ENCODE peak calls at places on chromosome 18, in seven cellular contexts. A is GM12878, T is HepG2, F is stomach, U is tibial nerve, N is sigmoid colon, J is K562. Q is an unnamed sample. For H3K36me3, the result is how much of the 10 kb centered on the place peaks cover.

GRCh38 chr18:79302120-79302519 is 93.6 kb upstream of the NFATC1 start:
- DNase-seq in A (no peak), T (no peak), F (no peak), U (no peak), N (no peak), J (no peak), Q (no peak)

GRCh38 chr18:27184115-27185024 is 738 bp downstream of the CHST9 start:
- DNase-seq in A (no peak), T (no peak), F (no peak), U (no peak), N (no peak), J (no peak), Q (no peak)

GRCh38 chr18:3869848-3870247 is 419.9 kb downstream of the TGIF1 start:
- DNase-seq in A (no peak), T (peak), F (no peak), U (no peak), N (no peak), J (peak), Q (no peak)

GRCh38 chr18:28127763-28128737 is 48.9 kb downstream of the CDH2 start:
- DNase-seq in A (no peak), T (peak), F (no peak), U (no peak), N (no peak), J (no peak), Q (no peak)

GRCh38 chr18:63970803-63971191 is 916 bp downstream of the SERPINB8 start:
- DNase-seq in A (no peak), T (no peak), F (no peak), U (peak), N (peak), J (no peak), Q (peak)

GRCh38 chr18:62784966-62785413 is 69.6 kb downstream of the PHLPP1 start:
- DNase-seq in A (no peak), T (no peak), F (no peak), U (no peak), N (peak), J (no peak), Q (peak)

GRCh38 chr18:44599409-44599808 is 81.3 kb upstream of the SETBP1 start:
- DNase-seq in A (no peak), T (no peak), F (no peak), U (no peak), N (no peak), J (no peak), Q (peak)

GRCh38 chr18:46335551-46336059 is 231.4 kb downstream of the HAUS1 start:
- DNase-seq in A (no peak), T (no peak), F (no peak), U (no peak), N (peak), J (no peak), Q (no peak)

GRCh38 chr18:34659579-34660517 is 50.2 kb upstream of the DTNA start:
- DNase-seq in A (no peak), T (peak), F (peak), U (peak), N (peak), J (no peak), Q (peak)

GRCh38 chr18:62781893-62782292 is 66.6 kb downstream of the PHLPP1 start:
- DNase-seq in A (no peak), T (peak), F (no peak), U (no peak), N (peak), J (no peak), Q (no peak)

GRCh38 chr18:36352384-36352783 is 54.9 kb downstream of the FHOD3 start:
- DNase-seq in A (no peak), T (no peak), F (no peak), U (no peak), N (no peak), J (no peak), Q (no peak)

GRCh38 chr18:3281456-3282400 is 19.8 kb downstream of the MYL12B start:
- DNase-seq in A (no peak), T (peak), F (no peak), U (no peak), N (no peak), J (peak), Q (no peak)

DNA sequence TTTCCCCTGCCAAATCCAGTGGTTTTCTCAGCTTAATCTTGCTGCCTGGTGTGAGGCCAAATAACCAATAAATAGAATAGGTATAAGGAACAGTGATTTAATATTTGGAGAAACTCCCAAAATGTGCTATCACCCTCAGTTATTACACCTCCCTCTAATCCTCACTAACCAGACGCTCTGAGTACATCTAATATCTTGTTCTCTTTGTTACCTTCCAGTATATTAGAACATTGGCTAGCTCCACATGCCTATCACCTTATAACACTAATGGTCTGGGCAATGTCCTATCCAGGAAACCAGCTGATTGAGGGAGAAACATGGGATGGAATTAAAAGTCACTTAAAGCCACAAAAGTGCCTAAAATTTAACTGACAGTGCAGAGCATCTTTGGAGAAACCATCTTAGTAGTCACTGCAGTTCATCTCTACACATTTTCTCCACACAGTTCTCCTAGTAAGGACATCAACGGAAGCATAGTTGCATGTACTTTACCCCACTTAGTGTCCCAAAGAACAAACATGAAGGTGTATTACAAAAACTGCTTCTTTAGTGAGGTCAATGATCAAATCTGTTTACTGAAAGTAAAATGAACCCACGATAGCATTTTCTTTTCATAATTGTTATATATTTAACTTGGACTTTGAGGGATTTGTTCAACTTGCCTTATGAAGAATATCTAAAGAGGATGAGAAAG is 54.6 kb downstream of the MBD2 start:
- DNase-seq in A (no peak), T (no peak), F (no peak), U (no peak), N (no peak), J (no peak), Q (no peak)
- H3K36me3 ChIP-seq in A (under half), T (under half), F (under half), U (under half), N (under half), J (under half), Q (under half)

DNA sequence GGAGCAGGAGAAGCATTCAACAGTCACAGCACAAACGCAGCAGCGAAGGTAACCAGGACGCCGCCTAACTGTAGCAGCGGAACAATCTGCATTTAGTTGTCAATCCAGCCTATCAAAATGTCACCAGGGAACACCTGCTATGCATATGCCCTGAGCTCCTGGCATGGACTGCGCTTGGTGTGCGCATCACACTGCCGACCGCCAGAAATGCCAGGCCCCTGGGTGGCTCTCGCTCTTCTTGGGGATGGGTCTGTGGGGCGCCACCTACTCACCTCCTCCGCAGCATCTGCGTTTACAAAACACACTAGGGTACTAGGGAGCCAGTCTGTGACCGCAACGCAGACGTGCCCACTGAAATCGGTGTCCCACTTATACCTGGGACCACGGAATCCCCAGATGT is 31.7 kb downstream of the ZNF516 start:
- DNase-seq in A (no peak), T (no peak), F (no peak), U (no peak), N (no peak), J (no peak), Q (no peak)
- TF ChIP-seq EP300 in A (no peak), T (no peak), F (no peak), U (no peak), N (no peak), J (no peak), Q (no peak)

GRCh38 chr18:13112982-13113381 is 105.6 kb upstream of the LDLRAD4 start:
- DNase-seq in A (no peak), T (peak), F (peak), U (no peak), N (peak), J (peak), Q (peak)
- H3K36me3 ChIP-seq in A (under half), T (under half), F (under half), U (under half), N (under half), J (half or more), Q (under half)

DNA sequence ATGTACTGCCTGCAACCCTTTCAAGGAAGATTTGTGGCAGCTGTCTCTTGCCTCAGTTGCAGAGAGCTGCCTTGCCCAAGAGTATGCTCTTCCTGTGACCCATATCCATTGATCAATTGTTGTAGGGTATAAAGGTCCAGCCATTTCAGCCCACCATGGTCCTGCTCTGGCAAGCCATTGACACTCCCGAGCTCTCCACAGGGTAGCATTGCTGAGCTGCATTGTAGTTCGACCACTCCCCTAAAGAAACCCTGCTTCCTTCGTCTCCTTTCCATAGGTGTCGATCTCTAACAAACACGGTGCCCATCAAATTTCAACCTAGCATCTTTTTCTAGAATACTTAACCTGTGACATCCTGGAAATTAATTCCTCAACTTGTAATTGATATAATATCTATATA is 104.9 kb upstream of the NDUFV2 start:
- DNase-seq in A (no peak), T (no peak), F (no peak), U (no peak), N (no peak), J (peak), Q (no peak)
- TF ChIP-seq EP300 in A (no peak), T (no peak), F (no peak), U (no peak), N (no peak), J (no peak), Q (no peak)

Q was measured in ovary.